ENCODE peak calls at places on chromosomes 16 and 17, in nine cellular contexts. One of them, this sample, is unnamed.

GRCh38 chr17:10999484-10999883 is 161.6 kb upstream of the PIRT start:
- DNase-seq in cardiac muscle cell: no peak
- DNase-seq in NCI-H446 treated with DMSO at 0.1 percent for 48 hours: no peak
- DNase-seq in LoVo: no peak
- DNase-seq in small intestine: no peak
- DNase-seq in stromal cell of bone marrow: no peak
- DNase-seq in astrocyte of the cerebellum: no peak
- DNase-seq in fibroblast of the aortic adventitia: no peak
- DNase-seq in GM23338: no peak
- DNase-seq in this sample: no peak

GRCh38 chr17:47801176-47801765 is 20.3 kb downstream of the OSBPL7 start:
- DNase-seq in cardiac muscle cell: no peak
- DNase-seq in NCI-H446 treated with DMSO at 0.1 percent for 48 hours: no peak
- DNase-seq in LoVo: no peak
- DNase-seq in small intestine: no peak
- DNase-seq in stromal cell of bone marrow: no peak
- DNase-seq in astrocyte of the cerebellum: no peak
- DNase-seq in fibroblast of the aortic adventitia: no peak
- DNase-seq in GM23338: no peak
- DNase-seq in this sample: no peak

GRCh38 chr17:78925662-78926555 is 722 bp upstream of the TIMP2 start:
- DNase-seq in cardiac muscle cell: no peak
- DNase-seq in NCI-H446 treated with DMSO at 0.1 percent for 48 hours: no peak
- DNase-seq in LoVo: no peak
- DNase-seq in small intestine: no peak
- DNase-seq in stromal cell of bone marrow: peak
- DNase-seq in astrocyte of the cerebellum: peak
- DNase-seq in fibroblast of the aortic adventitia: peak
- DNase-seq in GM23338: peak
- DNase-seq in this sample: no peak

GRCh38 chr16:10871157-10871991 is 5.6 kb upstream of the CIITA start:
- DNase-seq in cardiac muscle cell: no peak
- DNase-seq in NCI-H446 treated with DMSO at 0.1 percent for 48 hours: no peak
- DNase-seq in LoVo: peak
- DNase-seq in small intestine: peak
- DNase-seq in stromal cell of bone marrow: peak
- DNase-seq in astrocyte of the cerebellum: peak
- DNase-seq in fibroblast of the aortic adventitia: peak
- DNase-seq in GM23338: no peak
- DNase-seq in this sample: peak

GRCh38 chr16:88639231-88640038 is 1.1 kb downstream of the IL17C start:
- DNase-seq in cardiac muscle cell: no peak
- DNase-seq in NCI-H446 treated with DMSO at 0.1 percent for 48 hours: no peak
- DNase-seq in LoVo: no peak
- DNase-seq in small intestine: peak
- DNase-seq in stromal cell of bone marrow: no peak
- DNase-seq in astrocyte of the cerebellum: no peak
- DNase-seq in fibroblast of the aortic adventitia: no peak
- DNase-seq in GM23338: peak
- DNase-seq in this sample: no peak

GRCh38 chr16:9885457-9885856 is 296.8 kb downstream of the GRIN2A start:
- DNase-seq in cardiac muscle cell: peak
- DNase-seq in NCI-H446 treated with DMSO at 0.1 percent for 48 hours: no peak
- DNase-seq in LoVo: no peak
- DNase-seq in small intestine: no peak
- DNase-seq in stromal cell of bone marrow: no peak
- DNase-seq in astrocyte of the cerebellum: no peak
- DNase-seq in fibroblast of the aortic adventitia: no peak
- DNase-seq in GM23338: peak
- DNase-seq in this sample: no peak

GRCh38 chr17:31446195-31446967 is 54.9 kb downstream of the RAB11FIP4 start:
- DNase-seq in cardiac muscle cell: no peak
- DNase-seq in NCI-H446 treated with DMSO at 0.1 percent for 48 hours: no peak
- DNase-seq in LoVo: peak
- DNase-seq in small intestine: no peak
- DNase-seq in stromal cell of bone marrow: no peak
- DNase-seq in astrocyte of the cerebellum: no peak
- DNase-seq in fibroblast of the aortic adventitia: no peak
- DNase-seq in GM23338: no peak
- DNase-seq in this sample: no peak

GRCh38 chr16:84593825-84594724 is 23.8 kb downstream of the COTL1 start:
- DNase-seq in cardiac muscle cell: no peak
- DNase-seq in NCI-H446 treated with DMSO at 0.1 percent for 48 hours: no peak
- DNase-seq in LoVo: no peak
- DNase-seq in small intestine: peak
- DNase-seq in stromal cell of bone marrow: no peak
- DNase-seq in astrocyte of the cerebellum: no peak
- DNase-seq in fibroblast of the aortic adventitia: no peak
- DNase-seq in GM23338: peak
- DNase-seq in this sample: no peak

GRCh38 chr16:68490829-68491575 is 42.7 kb upstream of the SMPD3 start:
- DNase-seq in cardiac muscle cell: no peak
- DNase-seq in NCI-H446 treated with DMSO at 0.1 percent for 48 hours: no peak
- DNase-seq in LoVo: peak
- DNase-seq in small intestine: peak
- DNase-seq in stromal cell of bone marrow: no peak
- DNase-seq in astrocyte of the cerebellum: peak
- DNase-seq in fibroblast of the aortic adventitia: peak
- DNase-seq in GM23338: peak
- DNase-seq in this sample: peak

GRCh38 chr17:40251576-40251975 is 32.5 kb downstream of the WIPF2 start:
- DNase-seq in cardiac muscle cell: no peak
- DNase-seq in NCI-H446 treated with DMSO at 0.1 percent for 48 hours: no peak
- DNase-seq in LoVo: peak
- DNase-seq in small intestine: peak
- DNase-seq in stromal cell of bone marrow: peak
- DNase-seq in astrocyte of the cerebellum: peak
- DNase-seq in fibroblast of the aortic adventitia: peak
- DNase-seq in GM23338: no peak
- DNase-seq in this sample: peak

GRCh38 chr16:80103463-80103862 is 437.3 kb upstream of the DYNLRB2 start:
- DNase-seq in cardiac muscle cell: no peak
- DNase-seq in NCI-H446 treated with DMSO at 0.1 percent for 48 hours: no peak
- DNase-seq in LoVo: no peak
- DNase-seq in small intestine: no peak
- DNase-seq in stromal cell of bone marrow: no peak
- DNase-seq in astrocyte of the cerebellum: no peak
- DNase-seq in fibroblast of the aortic adventitia: no peak
- DNase-seq in GM23338: no peak
- DNase-seq in this sample: peak

GRCh38 chr16:88389191-88389590 is 6.4 kb downstream of the ZNF469 start:
- DNase-seq in cardiac muscle cell: no peak
- DNase-seq in NCI-H446 treated with DMSO at 0.1 percent for 48 hours: no peak
- DNase-seq in LoVo: no peak
- DNase-seq in small intestine: no peak
- DNase-seq in stromal cell of bone marrow: no peak
- DNase-seq in astrocyte of the cerebellum: no peak
- DNase-seq in fibroblast of the aortic adventitia: no peak
- DNase-seq in GM23338: no peak
- DNase-seq in this sample: no peak

GRCh38 chr17:7293821-7294613 is 422 bp downstream of the YBX2 start:
- DNase-seq in cardiac muscle cell: peak
- DNase-seq in NCI-H446 treated with DMSO at 0.1 percent for 48 hours: no peak
- DNase-seq in LoVo: peak
- DNase-seq in small intestine: peak
- DNase-seq in stromal cell of bone marrow: no peak
- DNase-seq in astrocyte of the cerebellum: no peak
- DNase-seq in fibroblast of the aortic adventitia: no peak
- DNase-seq in GM23338: peak
- DNase-seq in this sample: no peak

GRCh38 chr16:58464047-58464915 is 35.7 kb upstream of the NDRG4 start:
- DNase-seq in cardiac muscle cell: peak
- DNase-seq in NCI-H446 treated with DMSO at 0.1 percent for 48 hours: no peak
- DNase-seq in LoVo: no peak
- DNase-seq in small intestine: no peak
- DNase-seq in stromal cell of bone marrow: no peak
- DNase-seq in astrocyte of the cerebellum: no peak
- DNase-seq in fibroblast of the aortic adventitia: no peak
- DNase-seq in GM23338: peak
- DNase-seq in this sample: no peak

GRCh38 chr17:78717431-78717980 is 64.6 kb downstream of the CYTH1 start:
- DNase-seq in cardiac muscle cell: no peak
- DNase-seq in NCI-H446 treated with DMSO at 0.1 percent for 48 hours: peak
- DNase-seq in LoVo: no peak
- DNase-seq in small intestine: no peak
- DNase-seq in stromal cell of bone marrow: peak
- DNase-seq in astrocyte of the cerebellum: no peak
- DNase-seq in fibroblast of the aortic adventitia: peak
- DNase-seq in GM23338: peak
- DNase-seq in this sample: no peak

GRCh38 chr17:81386646-81387234 is 8.5 kb upstream of the BAHCC1 start:
- DNase-seq in cardiac muscle cell: peak
- DNase-seq in NCI-H446 treated with DMSO at 0.1 percent for 48 hours: no peak
- DNase-seq in LoVo: no peak
- DNase-seq in small intestine: no peak
- DNase-seq in stromal cell of bone marrow: no peak
- DNase-seq in astrocyte of the cerebellum: no peak
- DNase-seq in fibroblast of the aortic adventitia: no peak
- DNase-seq in GM23338: peak
- DNase-seq in this sample: no peak

GRCh38 chr17:5237541-5238016 is 2.9 kb upstream of the SCIMP start:
- DNase-seq in cardiac muscle cell: peak
- DNase-seq in NCI-H446 treated with DMSO at 0.1 percent for 48 hours: no peak
- DNase-seq in LoVo: peak
- DNase-seq in small intestine: peak
- DNase-seq in stromal cell of bone marrow: peak
- DNase-seq in astrocyte of the cerebellum: no peak
- DNase-seq in fibroblast of the aortic adventitia: peak
- DNase-seq in GM23338: peak
- DNase-seq in this sample: peak

GRCh38 chr17:49557204-49558024 is 18.3 kb upstream of the NXPH3 start:
- DNase-seq in cardiac muscle cell: peak
- DNase-seq in NCI-H446 treated with DMSO at 0.1 percent for 48 hours: no peak
- DNase-seq in LoVo: peak
- DNase-seq in small intestine: peak
- DNase-seq in stromal cell of bone marrow: no peak
- DNase-seq in astrocyte of the cerebellum: peak
- DNase-seq in fibroblast of the aortic adventitia: peak
- DNase-seq in GM23338: peak
- DNase-seq in this sample: peak

GRCh38 chr17:7478276-7479138 is 924 bp downstream of the ZBTB4 start:
- DNase-seq in cardiac muscle cell: peak
- DNase-seq in NCI-H446 treated with DMSO at 0.1 percent for 48 hours: no peak
- DNase-seq in LoVo: no peak
- DNase-seq in small intestine: peak
- DNase-seq in stromal cell of bone marrow: no peak
- DNase-seq in astrocyte of the cerebellum: no peak
- DNase-seq in fibroblast of the aortic adventitia: peak
- DNase-seq in GM23338: peak
- DNase-seq in this sample: peak

This sample was measured in bronchial epithelial cell.